ENCODE peak calls at places on chromosomes 12 and 14, in six cellular contexts. D is stimulated activated CD8-positive, alpha-beta memory T cell treated with anti-CD3 and anti-CD28 coated beads, Interleukin-7, amount 100 ng/mL, for 1 hour; C is DMS79; T is HEK293T; L is frontal cortex; J is coronary artery. N is an unnamed sample.

GRCh38 chr12:3122841-3123678 is 45.9 kb downstream of the TSPAN9 start:
- DNase-seq in J (no peak), T (no peak), C (no peak), D (no peak), L (no peak), N (peak)

GRCh38 chr12:20369164-20370000 is 1.0 kb downstream of the PDE3A start:
- DNase-seq in L (peak), D (no peak), T (peak), C (no peak), J (peak), N (peak)

GRCh38 chr12:52918784-52919183 is 13.9 kb upstream of the KRT8 start:
- DNase-seq in J (no peak), D (no peak), C (no peak), L (no peak), T (no peak), N (no peak)

GRCh38 chr12:92538970-92539749 is 163.6 kb upstream of the PLEKHG7 start:
- DNase-seq in L (no peak), J (no peak), T (no peak), D (no peak), C (no peak), N (no peak)

GRCh38 chr12:57128519-57129247 is 400 bp downstream of the LRP1 start:
- DNase-seq in T (no peak), C (no peak), J (no peak), D (no peak), L (no peak), N (no peak)

GRCh38 chr14:61582815-61583214 is 112.5 kb upstream of the HIF1A start:
- DNase-seq in C (no peak), D (no peak), T (no peak), L (no peak), J (no peak), N (no peak)

GRCh38 chr14:75361751-75362433 is 65.9 kb upstream of the JDP2 start:
- DNase-seq in C (no peak), D (no peak), T (no peak), L (no peak), J (peak), N (no peak)

GRCh38 chr12:131008461-131009270 is 55.0 kb downstream of the ADGRD1 start:
- DNase-seq in J (no peak), L (no peak), T (no peak), C (no peak), D (no peak), N (no peak)

GRCh38 chr14:101535808-101536207 is 25.5 kb upstream of the DIO3 start:
- DNase-seq in J (no peak), D (no peak), C (no peak), T (no peak), L (no peak), N (no peak)

GRCh38 chr12:100706029-100706428 is 88.5 kb upstream of the ANO4 start:
- DNase-seq in D (no peak), L (no peak), T (no peak), C (peak), J (no peak), N (no peak)

GRCh38 chr12:49618576-49618975 is 4.8 kb upstream of the PRPF40B start:
- DNase-seq in T (no peak), J (no peak), D (no peak), L (no peak), C (no peak), N (no peak)

GRCh38 chr12:112996501-112996900 is 18.2 kb downstream of the OAS2 start:
- DNase-seq in J (no peak), C (no peak), D (no peak), L (no peak), T (no peak), N (no peak)

GRCh38 chr12:51752490-51752889 is 96.0 kb downstream of the FIGNL2 start:
- DNase-seq in L (peak), D (no peak), J (no peak), T (peak), C (no peak), N (peak)

GRCh38 chr14:38256358-38256840 is 506 bp upstream of the CLEC14A start:
- DNase-seq in T (no peak), J (no peak), C (no peak), L (peak), D (no peak), N (no peak)

GRCh38 chr12:121438905-121439304 is 39.0 kb downstream of the RNF34 start:
- DNase-seq in L (no peak), C (no peak), J (no peak), T (no peak), D (no peak), N (no peak)

GRCh38 chr12:124919646-124920352 is 5.3 kb upstream of the UBC start:
- DNase-seq in T (no peak), J (no peak), L (no peak), C (no peak), D (no peak), N (no peak)

GRCh38 chr12:12108441-12109058 is 37.8 kb downstream of the BCL2L14 start:
- DNase-seq in C (no peak), J (no peak), T (no peak), D (no peak), L (no peak), N (no peak)

GRCh38 chr14:76720382-76720813 is 40.9 kb upstream of the VASH1 start:
- DNase-seq in D (no peak), J (no peak), T (peak), L (peak), C (no peak), N (peak)

GRCh38 chr12:111443586-111443985 is 37.9 kb downstream of the SH2B3 start:
- DNase-seq in T (no peak), L (no peak), C (no peak), D (no peak), J (peak), N (peak)

GRCh38 chr12:1840981-1841425 is 20.6 kb downstream of the LRTM2 start:
- DNase-seq in L (no peak), T (no peak), C (no peak), D (no peak), J (no peak), N (no peak)

GRCh38 chr12:42482086-42482819 is 107.3 kb downstream of the PRICKLE1 start:
- DNase-seq in L (no peak), T (no peak), J (no peak), D (no peak), C (no peak), N (no peak)

GRCh38 chr12:68971404-68971803 is 38.4 kb upstream of the CPM start:
- DNase-seq in L (no peak), C (no peak), J (no peak), D (no peak), T (no peak), N (no peak)

GRCh38 chr12:31029916-31030562 is 43.6 kb upstream of the DDX11 start:
- DNase-seq in D (no peak), C (peak), T (no peak), J (no peak), L (no peak), N (peak)

N was measured in hypothalamus.